ENCODE peak calls at places on chromosomes 11 and 22, in four cellular contexts. W is RWPE1, C is cardiac fibroblast, R is esophagus squamous epithelium. U is an unnamed sample.

GRCh38 chr11:27699242-27699925 is 871 bp downstream of the BDNF start:
- DNase-seq in R (no peak), C (no peak), W (peak), U (no peak)

GRCh38 chr11:130371004-130371590 is 56.4 kb upstream of the ZBTB44 start:
- DNase-seq in R (no peak), C (no peak), W (no peak), U (no peak)

GRCh38 chr11:86390499-86390898 is 15.8 kb downstream of the CCDC81 start:
- DNase-seq in R (no peak), W (no peak), C (no peak), U (no peak)

GRCh38 chr22:48489551-48490512 is 1337.8 kb downstream of the BRD1 start:
- DNase-seq in R (no peak), C (no peak), W (no peak), U (no peak)

GRCh38 chr11:9626778-9627394 is 37.0 kb upstream of the SWAP70 start:
- DNase-seq in W (no peak), C (no peak), R (no peak), U (no peak)

GRCh38 chr22:30872282-30873041 is 96.1 kb downstream of the MORC2 start:
- DNase-seq in W (no peak), C (no peak), R (no peak), U (peak)

GRCh38 chr11:124934862-124935547 is 842 bp downstream of the HEPACAM start:
- DNase-seq in W (no peak), C (peak), R (no peak), U (no peak)

GRCh38 chr22:43330178-43331063 is 12.8 kb downstream of the SCUBE1 start:
- DNase-seq in W (no peak), R (no peak), C (no peak), U (no peak)

GRCh38 chr11:114399903-114400221 is 449 bp downstream of the C11orf71 start:
- DNase-seq in R (no peak), C (no peak), W (peak), U (no peak)

GRCh38 chr11:35237860-35238715 is 99.1 kb downstream of the CD44 start:
- DNase-seq in R (no peak), C (peak), W (peak), U (peak)

GRCh38 chr11:134040386-134041297 is 28.2 kb upstream of the JAM3 start:
- DNase-seq in R (no peak), C (peak), W (no peak), U (no peak)

GRCh38 chr22:35648066-35649025 is at the start of gene APOL6:
- DNase-seq in C (peak), R (no peak), W (peak), U (peak)

DNA sequence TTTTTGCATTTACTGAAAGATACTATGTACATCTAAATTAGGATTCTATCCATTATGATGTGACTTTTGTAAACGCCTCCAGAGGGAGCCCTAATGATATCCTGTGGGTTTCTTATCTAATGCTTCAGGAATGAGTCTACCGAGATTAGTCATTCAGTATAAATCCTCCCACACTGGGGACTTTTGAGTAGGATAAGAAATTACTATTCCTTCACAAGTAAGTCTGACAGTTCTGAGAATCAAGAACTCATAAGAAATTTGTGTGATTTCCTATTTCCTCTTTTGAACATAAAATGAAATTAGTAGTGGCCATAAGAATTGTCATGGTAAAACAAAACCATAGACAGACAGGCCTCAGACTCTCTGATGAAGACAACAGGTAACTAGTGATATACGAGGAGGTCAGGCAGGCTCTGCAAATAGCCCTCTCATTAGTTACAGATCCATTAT is 10.0 kb upstream of the OR5M1 start:
- DNase-seq in W (peak), R (no peak), C (peak), U (no peak)
- TF ChIP-seq CTCF in W (peak), R (no peak), C (peak), U (no peak)

GRCh38 chr11:75248924-75249256 is 8.3 kb downstream of the TPBGL start:
- DNase-seq in W (no peak), C (no peak), R (no peak), U (no peak)
- TF ChIP-seq CTCF in W (peak), C (no peak), R (no peak), U (peak)

DNA sequence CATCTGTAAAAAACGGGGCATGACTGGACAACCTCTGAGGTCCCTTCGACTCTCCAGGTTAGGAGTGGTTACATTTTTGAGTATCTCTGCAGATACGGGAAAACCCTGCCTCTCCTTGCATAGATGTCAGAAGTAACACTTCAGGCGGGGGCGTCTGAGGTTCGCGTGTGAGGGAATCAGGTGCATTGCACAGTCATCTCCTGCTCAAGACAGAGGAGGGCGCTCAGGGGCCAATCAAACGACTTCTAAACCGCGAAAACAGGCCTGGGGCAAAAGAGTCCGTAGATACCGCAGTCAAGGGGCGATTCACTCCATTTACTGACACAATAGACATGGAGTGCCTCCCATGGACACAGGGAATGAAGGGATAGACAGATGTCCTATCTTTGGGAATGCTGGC is 31.7 kb downstream of the KIRREL3 start:
- DNase-seq in W (no peak), C (no peak), R (no peak), U (no peak)
- TF ChIP-seq CTCF in W (no peak), C (no peak), R (no peak), U (no peak)

GRCh38 chr11:128533473-128533872 is 53.9 kb downstream of the ETS1 start:
- DNase-seq in W (no peak), C (no peak), R (no peak), U (no peak)
- TF ChIP-seq CTCF in W (no peak), C (no peak), R (no peak), U (no peak)

GRCh38 chr11:11519184-11519583 is 102.6 kb downstream of the GALNT18 start:
- DNase-seq in W (no peak), R (no peak), C (no peak), U (no peak)
- TF ChIP-seq CTCF in W (no peak), R (no peak), C (no peak), U (no peak)

GRCh38 chr22:24482998-24483397 is 12.1 kb upstream of the UPB1 start:
- DNase-seq in R (no peak), C (no peak), W (no peak), U (no peak)

GRCh38 chr22:24486501-24486921 is 8.6 kb upstream of the UPB1 start:
- DNase-seq in C (peak), W (peak), R (no peak), U (no peak)

GRCh38 chr22:24485170-24485569 is 10.0 kb upstream of the UPB1 start:
- DNase-seq in W (no peak), C (no peak), R (no peak), U (no peak)

GRCh38 chr22:24483966-24484545 is 11.1 kb upstream of the UPB1 start:
- DNase-seq in C (no peak), W (no peak), R (no peak), U (no peak)

DNA sequence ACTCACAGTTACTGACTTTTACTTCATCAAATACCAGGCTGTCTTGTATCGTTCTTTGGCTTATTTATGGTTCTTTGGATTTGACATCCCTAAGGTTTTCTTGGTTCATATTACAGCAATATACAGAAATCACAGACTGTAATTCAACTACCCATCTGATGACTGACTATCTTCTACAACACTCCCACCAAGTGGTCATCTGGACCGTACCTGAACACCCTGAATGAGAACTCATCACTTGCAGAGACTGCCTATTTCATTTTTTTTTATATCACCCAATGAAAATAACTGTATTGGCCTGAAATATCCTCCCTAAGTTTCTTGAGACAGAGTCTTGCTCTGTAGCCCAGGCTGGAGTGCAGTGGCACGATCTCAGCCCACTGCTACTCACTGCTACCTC is 9.5 kb upstream of the UPB1 start:
- DNase-seq in W (no peak), R (no peak), C (no peak), U (peak)
- TF ChIP-seq CTCF in W (no peak), R (no peak), C (no peak), U (peak)

GRCh38 chr11:60743058-60743457 is 13.6 kb upstream of the MS4A15 start:
- DNase-seq in R (no peak), C (no peak), W (no peak), U (no peak)
- TF ChIP-seq CTCF in R (no peak), C (no peak), W (no peak), U (no peak)

GRCh38 chr22:20246368-20247009 is 21.6 kb downstream of the RTN4R start:
- DNase-seq in R (no peak), C (no peak), W (no peak), U (no peak)

GRCh38 chr22:20249797-20250354 is 18.2 kb downstream of the RTN4R start:
- DNase-seq in W (no peak), R (no peak), C (peak), U (no peak)

GRCh38 chr22:20247608-20248171 is 20.4 kb downstream of the RTN4R start:
- DNase-seq in W (no peak), C (no peak), R (no peak), U (no peak)

GRCh38 chr22:20247010-20247505 is 21.1 kb downstream of the RTN4R start:
- DNase-seq in C (peak), W (no peak), R (no peak), U (no peak)

DNA sequence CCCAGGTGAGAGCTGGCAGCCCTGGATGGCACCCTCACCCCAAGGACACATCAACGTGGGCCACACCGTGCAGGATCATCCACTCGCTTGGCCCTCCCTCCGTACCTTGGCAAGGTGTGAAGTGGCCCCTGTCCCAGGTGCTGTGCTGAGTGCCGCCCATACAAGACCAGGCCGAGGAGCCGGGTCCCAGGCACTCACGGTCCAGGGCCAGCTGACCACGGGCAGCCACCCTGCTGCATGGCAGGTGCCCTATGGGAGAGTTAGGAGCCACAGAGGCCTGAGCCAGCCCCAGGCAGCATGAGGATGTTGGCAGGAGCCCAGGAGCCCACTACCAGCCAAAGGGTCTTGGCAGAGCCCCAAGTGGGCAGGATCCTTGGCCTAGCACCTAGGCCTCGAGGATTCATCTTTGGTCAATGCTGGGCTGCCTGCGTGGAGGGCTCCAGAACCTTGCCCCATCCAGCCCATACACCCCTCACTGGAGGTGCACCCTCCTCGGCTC is 19.6 kb downstream of the RTN4R start:
- DNase-seq in R (no peak), W (no peak), C (no peak), U (no peak)
- TF ChIP-seq CTCF in R (no peak), W (no peak), C (no peak), U (no peak)

DNA sequence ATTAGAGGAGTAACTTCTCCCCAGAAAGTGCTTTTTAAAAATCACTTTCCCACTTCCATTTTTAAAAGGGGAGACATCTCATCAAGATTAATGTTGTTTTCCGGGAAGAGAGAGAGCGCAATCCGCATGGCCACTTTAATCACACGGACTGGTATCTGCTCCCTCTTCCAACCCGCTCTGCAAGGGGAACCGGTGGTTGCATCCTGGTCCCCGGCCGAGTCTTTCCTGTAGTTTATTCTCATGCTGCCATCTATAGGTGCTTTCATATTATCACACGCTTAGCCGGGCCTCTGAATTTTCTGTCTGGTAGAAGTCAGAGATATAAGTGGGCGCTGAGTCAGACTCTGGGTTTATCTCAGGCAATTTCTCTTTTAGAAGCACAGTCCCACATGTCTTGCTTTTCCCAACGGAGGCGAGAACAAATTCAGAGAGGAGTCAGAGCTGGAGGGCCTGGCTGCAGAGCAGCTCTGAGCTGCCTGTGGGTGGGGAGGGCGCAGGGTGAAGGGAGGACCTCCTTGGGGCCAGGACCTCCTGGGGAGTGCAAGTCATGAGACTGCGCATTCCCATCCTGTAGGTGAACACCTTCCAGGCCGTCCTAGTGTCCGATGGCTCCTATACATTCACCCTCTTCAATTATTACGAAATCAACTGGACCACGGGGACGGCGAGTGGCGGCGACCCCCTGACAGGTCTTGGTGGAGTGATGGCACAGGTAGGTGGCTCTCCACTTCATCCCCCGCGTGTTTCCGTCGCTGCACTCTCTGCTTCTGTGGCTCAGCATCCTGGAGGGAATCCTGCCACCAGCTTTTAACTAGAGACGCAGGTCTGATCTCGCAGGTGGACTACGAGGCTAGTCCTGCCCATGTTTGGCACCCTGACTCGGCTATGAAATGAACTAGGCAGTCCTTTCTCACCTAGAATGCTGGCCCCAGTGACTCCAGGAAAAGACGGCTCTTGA is 11.7 kb downstream of the TECTA start:
- DNase-seq in W (peak), R (no peak), C (peak), U (peak)
- TF ChIP-seq CTCF in W (peak), R (peak), C (peak), U (peak)

DNA sequence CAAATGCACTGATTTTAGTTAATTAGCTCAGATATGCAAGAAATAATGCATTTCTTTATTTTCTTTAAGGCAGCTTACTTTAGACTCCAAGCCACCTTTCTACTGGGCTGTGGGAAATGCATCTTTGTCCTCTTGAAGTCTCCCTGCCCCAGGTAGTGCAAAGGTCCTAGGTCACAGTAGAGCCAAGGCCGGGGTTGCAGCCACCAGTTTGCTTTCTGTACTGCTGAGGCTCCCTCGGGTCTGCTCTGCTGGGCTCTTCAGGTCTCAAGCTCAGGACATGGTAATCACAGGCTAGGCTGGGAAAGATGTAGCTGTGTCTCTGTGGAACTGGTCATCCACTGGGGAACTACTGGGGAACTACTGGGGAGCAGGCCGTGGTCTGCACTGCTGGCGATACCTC is 25.4 kb upstream of the THY1 start:
- DNase-seq in R (no peak), C (no peak), W (no peak), U (no peak)
- TF ChIP-seq CTCF in R (no peak), C (no peak), W (no peak), U (no peak)

U was measured in B cell.